ENCODE peak calls at places on chromosomes 11 and 22, in four cellular contexts. H, P, L and Z are unnamed samples. For H3K9me3, the result is how much of the 10 kb centered on the place peaks cover.

GRCh38 chr22:38120359-38121110 is 10.1 kb upstream of the BAIAP2L2 start:
- DNase-seq in H (no peak), P (no peak), L (no peak), Z (no peak)

GRCh38 chr22:46984751-46985506 is 222.5 kb downstream of the TBC1D22A start:
- DNase-seq in H (peak), P (no peak), L (no peak), Z (no peak)

GRCh38 chr11:61027141-61027840 is 55.8 kb downstream of the CD6 start:
- DNase-seq in H (no peak), P (no peak), L (no peak), Z (no peak)

GRCh38 chr11:76323804-76324203 is 57.1 kb downstream of the THAP12 start:
- DNase-seq in H (no peak), P (no peak), L (no peak), Z (no peak)

GRCh38 chr11:69918938-69919650 is 99.9 kb upstream of the FGF3 start:
- DNase-seq in H (peak), P (peak), L (peak), Z (no peak)

GRCh38 chr11:25860677-25861445 is 471.1 kb upstream of the ANO3 start:
- DNase-seq in H (no peak), P (no peak), L (no peak), Z (no peak)

GRCh38 chr22:37442537-37442936 is 15.3 kb upstream of the ELFN2 start:
- DNase-seq in H (no peak), P (no peak), L (no peak), Z (no peak)

GRCh38 chr11:105144887-105145286 is 5.3 kb upstream of the CARD18 start:
- DNase-seq in H (no peak), P (no peak), L (no peak), Z (peak)

GRCh38 chr11:119709638-119710346 is 19.2 kb downstream of the NECTIN1 start:
- DNase-seq in H (no peak), P (no peak), L (no peak), Z (no peak)

GRCh38 chr11:90134420-90135003 is at the start of gene NAALAD2:
- DNase-seq in H (peak), P (no peak), L (peak), Z (no peak)

GRCh38 chr11:129375731-129376657 is at the start of gene BARX2:
- DNase-seq in H (peak), P (peak), L (peak), Z (peak)

GRCh38 chr11:40885257-40885947 is 574.0 kb downstream of the LRRC4C start:
- DNase-seq in H (no peak), P (no peak), L (no peak), Z (no peak)

GRCh38 chr11:48006301-48006992 is 26.1 kb downstream of the PTPRJ start:
- DNase-seq in H (peak), P (no peak), L (no peak), Z (no peak)

GRCh38 chr11:8288824-8289223 is 25.1 kb upstream of the LMO1 start:
- DNase-seq in H (no peak), P (no peak), L (no peak), Z (no peak)

GRCh38 chr22:35480143-35480542 is 60.5 kb upstream of the RASD2 start:
- DNase-seq in H (no peak), P (peak), L (peak), Z (no peak)

GRCh38 chr22:29331213-29331612 is 15.7 kb upstream of the RASL10A start:
- DNase-seq in H (no peak), P (no peak), L (no peak), Z (no peak)

GRCh38 chr22:22745225-22746060 is 101.0 kb downstream of the GGTLC2 start:
- DNase-seq in H (peak), P (peak), L (no peak), Z (no peak)

GRCh38 chr11:31903225-31904074 is 92.3 kb upstream of the PAX6 start:
- DNase-seq in H (no peak), P (no peak), L (no peak), Z (no peak)

GRCh38 chr11:103537904-103538502 is 428.8 kb downstream of the DYNC2H1 start:
- DNase-seq in H (no peak), P (no peak), L (no peak), Z (no peak)

GRCh38 chr22:50361688-50362087 is 18.6 kb downstream of the PPP6R2 start:
- DNase-seq in H (no peak), P (no peak), L (no peak), Z (no peak)

GRCh38 chr11:57363681-57364080 is 17.3 kb downstream of the PRG3 start:
- DNase-seq in H (no peak), P (no peak), L (no peak), Z (no peak)

GRCh38 chr11:44229664-44230063 is 80.3 kb downstream of the ALX4 start:
- DNase-seq in H (no peak), P (no peak), L (no peak), Z (no peak)

GRCh38 chr11:1048375-1049070 is 12.0 kb upstream of the MUC6 start:
- DNase-seq in H (no peak), P (no peak), L (no peak), Z (no peak)

DNA sequence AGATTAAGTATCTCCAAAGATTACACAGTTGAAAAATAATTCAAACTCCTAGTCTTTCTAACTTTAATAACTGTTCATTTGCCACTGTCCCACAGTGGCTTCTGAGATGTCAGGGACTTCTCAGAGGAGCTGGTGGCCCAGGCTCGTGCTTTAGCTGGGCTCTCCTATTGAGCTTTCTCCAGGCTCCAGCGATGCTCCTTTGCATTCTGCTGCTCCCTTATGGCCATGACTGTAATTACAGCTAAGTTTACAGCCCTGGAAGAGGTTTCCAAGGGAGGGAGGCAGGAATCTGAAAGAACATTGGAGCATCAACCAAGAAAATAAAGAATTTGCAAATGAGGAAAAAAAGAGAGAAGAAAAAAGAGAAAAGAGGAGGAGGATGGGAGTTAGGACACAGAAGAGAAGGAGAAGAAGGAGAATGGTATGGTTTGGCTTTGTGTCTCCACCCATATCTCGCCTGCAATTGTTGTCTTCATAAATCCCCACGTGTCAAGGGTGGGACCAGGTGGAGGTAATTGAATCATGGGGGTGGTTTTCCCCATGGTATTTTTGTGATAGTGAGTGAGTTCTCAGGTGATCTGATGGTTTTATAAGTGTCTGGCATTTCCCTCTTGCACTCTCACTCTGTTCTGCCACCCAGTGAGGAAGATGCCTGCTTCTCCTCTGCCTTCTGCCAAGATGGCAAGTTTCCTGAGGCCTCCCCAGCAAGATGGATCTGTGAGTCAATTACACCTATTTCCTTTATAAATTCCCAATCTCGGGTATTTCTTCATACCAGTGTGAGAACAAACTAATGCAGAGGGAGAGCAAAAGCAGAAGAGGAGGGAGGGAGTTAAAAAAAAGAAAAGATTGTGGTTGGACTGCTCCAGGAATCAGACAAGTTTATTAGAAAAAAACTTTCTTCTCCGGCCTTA is 857.0 kb downstream of the KCNA4 start:
- DNase-seq in H (peak), P (peak), L (peak), Z (peak)
- TF ChIP-seq CTCF in H (peak), P (peak), L (peak), Z (peak)

GRCh38 chr11:50182486-50182885 is 149.8 kb downstream of the OR4C45 start:
- DNase-seq in H (no peak), P (no peak), L (no peak), Z (no peak)
- H3K9me3 ChIP-seq in H (under half), P (under half), L (under half), Z (under half)

GRCh38 chr11:118328745-118329144 is 13.8 kb downstream of the CD3D start:
- DNase-seq in H (no peak), P (no peak), L (no peak), Z (no peak)
- TF ChIP-seq CTCF in H (no peak), P (no peak), L (no peak), Z (no peak)

GRCh38 chr22:11325767-11326166 is 4202.2 kb upstream of the OR11H1 start:
- DNase-seq in H (no peak), P (no peak), L (no peak), Z (no peak)
- H3K9me3 ChIP-seq in H (under half), P (half or more), L (under half), Z (under half)

DNA sequence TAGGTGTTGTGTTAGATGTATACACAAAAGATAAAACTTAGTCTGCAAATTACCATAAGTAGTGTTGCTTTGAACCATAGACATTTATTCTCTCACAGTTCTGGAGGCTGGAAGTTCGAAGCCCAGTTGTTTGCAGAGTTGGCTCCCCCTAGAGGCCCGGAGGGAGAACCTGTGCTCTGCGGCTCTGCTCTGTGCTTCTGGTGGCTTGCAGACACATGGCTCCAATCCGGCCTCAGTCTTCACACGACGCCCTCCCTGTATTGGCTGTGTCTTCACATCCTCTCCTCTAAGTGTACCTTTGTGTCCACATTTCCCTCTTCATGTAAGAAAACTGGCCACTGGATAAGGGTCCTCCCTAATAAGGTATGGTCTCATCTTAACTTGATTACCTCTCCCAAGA is 128.4 kb downstream of the OPCML start:
- DNase-seq in H (no peak), P (no peak), L (no peak), Z (no peak)
- TF ChIP-seq CTCF in H (peak), P (no peak), L (no peak), Z (peak)